ENCODE peak calls at places on chromosome 10, in five cellular contexts. N, U, P, D and B are unnamed samples.

GRCh38 chr10:2921956-2922680 is 145.2 kb upstream of the PFKP start:
- DNase-seq in U (no peak), P (no peak), N (no peak), D (peak), B (no peak)

GRCh38 chr10:101901340-101901739 is 57.7 kb upstream of the KCNIP2 start:
- DNase-seq in P (no peak), D (no peak), U (no peak), N (peak), B (peak)

GRCh38 chr10:123807444-123808035 is 84.1 kb downstream of the CPXM2 start:
- DNase-seq in U (no peak), P (no peak), D (no peak), N (no peak), B (no peak)

GRCh38 chr10:77149001-77149400 is 488.6 kb downstream of the KCNMA1 start:
- DNase-seq in D (no peak), N (no peak), U (no peak), P (no peak), B (no peak)

GRCh38 chr10:77325233-77325537 is 312.4 kb downstream of the KCNMA1 start:
- DNase-seq in D (no peak), P (no peak), N (no peak), U (no peak), B (no peak)

GRCh38 chr10:109889867-109890266 is 33.4 kb downstream of the XPNPEP1 start:
- DNase-seq in D (peak), N (no peak), P (peak), U (no peak), B (no peak)

GRCh38 chr10:78333362-78334143 is 299.9 kb downstream of the RPS24 start:
- DNase-seq in P (no peak), D (no peak), U (no peak), N (no peak), B (no peak)

GRCh38 chr10:21194510-21194993 is 297.4 kb upstream of the NEBL start:
- DNase-seq in P (no peak), D (peak), N (no peak), U (no peak), B (no peak)

GRCh38 chr10:71522438-71523144 is 125.9 kb downstream of the CDH23 start:
- DNase-seq in P (no peak), N (peak), U (no peak), D (no peak), B (no peak)
- TF ChIP-seq CTCF in P (peak), N (peak), U (no peak), D (no peak), B (no peak)

DNA sequence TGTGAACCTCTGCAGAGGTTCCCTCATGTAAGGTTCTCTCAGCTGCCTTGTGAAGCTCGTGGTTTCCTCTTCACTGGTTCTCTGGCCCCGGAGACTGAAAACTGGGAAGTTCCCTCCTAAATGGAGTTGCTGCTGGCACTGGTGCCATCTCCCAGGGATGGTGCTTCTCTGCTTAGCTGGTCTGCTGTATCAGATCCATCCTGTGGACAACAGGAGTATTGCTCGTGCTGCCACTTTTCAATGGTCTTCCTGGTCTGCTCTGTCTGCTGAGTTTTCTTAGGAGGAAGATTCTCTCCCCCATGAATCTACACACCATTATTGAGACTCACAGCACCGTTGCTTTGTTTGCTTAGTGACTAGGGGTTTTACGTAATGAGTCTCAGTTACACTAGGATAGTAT is 247.8 kb downstream of the OTUD1 start:
- DNase-seq in U (no peak), D (no peak), P (no peak), N (no peak), B (no peak)
- TF ChIP-seq CTCF in U (no peak), D (no peak), P (no peak), N (no peak), B (no peak)

DNA sequence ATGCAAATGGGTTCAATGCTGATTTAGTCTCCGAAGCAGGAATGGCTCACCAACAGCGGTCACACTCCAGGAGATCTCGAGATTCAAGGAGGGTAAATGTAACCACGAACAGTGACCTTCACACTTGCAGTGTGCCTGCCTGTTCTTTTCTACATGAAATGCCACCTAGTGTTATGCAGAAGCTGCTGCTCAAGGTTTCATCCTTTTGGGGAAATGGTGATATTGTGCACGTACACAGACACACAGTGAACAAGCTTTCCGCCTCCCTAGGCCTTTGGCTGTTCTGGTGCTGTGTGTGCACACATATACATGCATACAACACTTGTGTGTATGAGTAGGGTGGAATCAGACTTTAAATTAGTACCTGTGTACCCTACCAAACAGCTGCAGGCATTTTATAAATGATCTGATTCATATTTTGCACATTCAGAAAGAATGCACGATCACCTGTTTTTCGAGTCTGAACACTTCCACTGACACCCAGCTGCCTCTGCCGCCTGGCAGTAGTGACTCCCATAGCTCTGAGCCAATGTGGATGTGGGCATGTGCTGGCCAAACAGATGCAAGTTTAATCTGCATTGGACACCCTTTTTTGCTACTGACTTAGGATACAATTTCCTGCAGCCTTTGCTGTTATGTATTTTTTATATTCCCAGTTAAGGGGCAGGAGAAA is 100.5 kb downstream of the TACC2 start:
- DNase-seq in P (no peak), N (no peak), U (no peak), D (no peak), B (no peak)
- TF ChIP-seq CTCF in P (no peak), N (peak), U (no peak), D (no peak), B (no peak)

DNA sequence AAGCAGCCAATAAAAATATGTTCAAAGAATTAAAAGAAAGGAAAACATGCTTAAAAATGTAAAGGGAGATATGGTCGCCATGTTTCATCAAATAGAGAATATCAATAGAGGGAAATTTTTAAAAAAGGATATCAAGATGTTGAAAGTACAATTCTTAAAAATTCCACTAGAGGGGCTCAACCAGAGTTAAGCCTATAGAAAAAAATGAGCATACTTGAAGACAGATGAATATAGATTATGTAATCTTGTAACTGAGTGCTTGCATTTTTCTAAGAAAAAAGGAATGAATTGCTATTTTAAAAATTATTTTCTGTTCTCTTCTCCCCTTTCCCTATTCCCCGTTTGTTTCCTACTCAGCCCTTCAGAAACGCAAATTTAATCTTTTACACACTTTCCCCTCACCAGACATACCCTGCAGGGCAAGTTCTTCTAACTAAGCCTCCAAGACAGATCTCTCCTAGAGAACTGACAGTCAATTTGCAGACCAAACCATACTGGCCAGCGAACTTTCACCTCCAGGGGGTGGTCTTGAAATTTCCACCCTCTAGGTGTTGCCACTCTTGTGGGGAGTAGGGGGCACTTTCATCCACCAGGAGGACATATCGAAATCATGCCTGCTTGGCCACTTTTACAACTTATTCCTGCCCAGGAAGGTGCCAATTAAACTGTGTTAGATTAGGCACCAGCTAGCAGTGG is 67.7 kb downstream of the NSUN6 start:
- DNase-seq in N (no peak), P (no peak), D (peak), U (no peak), B (no peak)
- TF ChIP-seq CTCF in N (peak), P (peak), D (peak), U (peak), B (peak)

GRCh38 chr10:111360260-111360925 is 283.6 kb downstream of the ADRA2A start:
- DNase-seq in D (peak), N (peak), U (peak), P (no peak), B (peak)
- TF ChIP-seq CTCF in D (peak), N (peak), U (no peak), P (no peak), B (peak)

DNA sequence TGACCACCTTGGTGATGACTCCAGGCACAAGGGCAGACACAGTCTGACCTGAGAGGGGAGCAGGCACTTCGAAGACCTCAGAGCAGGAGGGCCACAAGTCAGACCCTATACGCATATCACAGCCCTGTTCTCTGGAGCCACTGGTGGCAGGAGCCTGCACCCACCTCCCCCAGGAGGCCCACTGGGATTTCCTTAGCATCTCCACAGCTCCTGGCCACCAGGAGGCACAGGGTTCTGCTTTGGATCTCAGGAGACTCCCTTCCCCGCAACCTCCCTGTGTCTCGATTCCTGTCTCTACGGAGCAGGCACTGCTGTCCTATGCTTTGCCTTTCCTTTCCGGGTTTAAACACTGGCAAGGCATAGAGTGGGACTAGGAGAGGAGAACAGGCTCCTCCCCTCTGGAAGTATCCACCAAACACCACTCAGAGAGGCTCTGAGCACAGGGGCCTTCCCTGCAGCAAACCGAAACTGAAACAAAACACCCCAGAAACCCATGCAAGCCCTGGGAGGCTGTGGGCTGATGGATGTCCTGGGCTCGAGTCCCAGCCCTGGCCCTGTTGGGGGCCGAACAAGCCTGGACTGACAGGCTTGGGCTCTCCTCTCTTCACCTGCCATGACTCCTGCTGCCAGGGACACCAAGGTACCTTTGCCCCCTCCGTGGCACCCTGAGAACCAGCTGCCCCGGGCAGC is 166.3 kb downstream of the NEURL1 start:
- DNase-seq in N (no peak), D (peak), P (peak), U (no peak), B (no peak)
- TF ChIP-seq CTCF in N (no peak), D (peak), P (peak), U (peak), B (no peak)

GRCh38 chr10:61795551-61795950 is 105.9 kb upstream of the ARID5B start:
- DNase-seq in U (no peak), P (no peak), D (no peak), N (no peak), B (no peak)
- TF ChIP-seq CTCF in U (peak), P (peak), D (peak), N (peak), B (peak)